ENCODE peak calls at places on chromosomes 3 and 15, in six cellular contexts. J is LoVo; F is A549; D is memory B cell; K is activated CD4-positive, alpha-beta T cell treated with anti-CD3 and anti-CD28 coated beads for 48 hours; P is Peyer's patch. H is an unnamed sample.

GRCh38 chr15:52361975-52362494 is 66.4 kb upstream of the MYO5C start:
- DNase-seq in K (no peak), F (no peak), P (no peak), J (no peak), D (no peak), H (no peak)

GRCh38 chr15:64521726-64522164 is 61.4 kb downstream of the ZNF609 start:
- DNase-seq in D (no peak), J (peak), P (no peak), K (no peak), F (peak), H (no peak)

GRCh38 chr3:158458464-158458863 is 112.5 kb upstream of the MLF1 start:
- DNase-seq in K (no peak), D (no peak), F (no peak), P (no peak), J (no peak), H (no peak)

GRCh38 chr15:39285066-39285465 is 295.8 kb upstream of the THBS1 start:
- DNase-seq in D (no peak), K (no peak), F (no peak), P (no peak), J (no peak), H (no peak)

GRCh38 chr15:69226028-69226355 is 65.6 kb downstream of the GLCE start:
- DNase-seq in F (no peak), K (no peak), D (no peak), J (no peak), P (no peak), H (no peak)

GRCh38 chr3:64152100-64152499 is 73.2 kb downstream of the PRICKLE2 start:
- DNase-seq in F (peak), K (no peak), J (peak), D (no peak), P (no peak), H (no peak)

GRCh38 chr3:148493631-148494030 is 204.1 kb upstream of the AGTR1 start:
- DNase-seq in F (no peak), J (no peak), D (no peak), P (no peak), K (no peak), H (no peak)

GRCh38 chr15:46386356-46386755 is 751.5 kb downstream of the SQOR start:
- DNase-seq in K (no peak), J (no peak), F (no peak), P (no peak), D (no peak), H (no peak)

GRCh38 chr3:138675393-138675792 is 66.8 kb downstream of the FAIM start:
- DNase-seq in F (peak), P (no peak), J (no peak), D (no peak), K (no peak), H (no peak)

GRCh38 chr3:118675305-118675704 is 359.3 kb downstream of the IGSF11 start:
- DNase-seq in F (no peak), K (no peak), D (no peak), J (no peak), P (no peak), H (no peak)

GRCh38 chr3:24838533-24838932 is 343.9 kb upstream of the THRB start:
- DNase-seq in P (no peak), K (no peak), D (no peak), F (no peak), J (no peak), H (no peak)

GRCh38 chr3:165459111-165459510 is 262.9 kb upstream of the SLITRK3 start:
- DNase-seq in F (peak), P (no peak), D (no peak), K (no peak), J (no peak), H (no peak)

GRCh38 chr15:85751731-85752421 is 42.8 kb downstream of the KLHL25 start:
- DNase-seq in F (no peak), J (no peak), P (no peak), K (no peak), D (no peak), H (no peak)

GRCh38 chr3:48157950-48158376 is 30.3 kb downstream of the CDC25A start:
- DNase-seq in J (peak), K (peak), P (peak), D (peak), F (peak), H (peak)

GRCh38 chr15:45549831-45550230 is 27.3 kb upstream of the SLC30A4 start:
- DNase-seq in D (no peak), P (no peak), K (no peak), J (no peak), F (no peak), H (no peak)

GRCh38 chr3:121592856-121593702 is at the start of gene FBXO40:
- DNase-seq in F (no peak), P (peak), D (no peak), K (no peak), J (no peak), H (no peak)

GRCh38 chr3:57298041-57298440 is 5.6 kb upstream of the ASB14 start:
- DNase-seq in K (peak), D (no peak), F (peak), J (peak), P (no peak), H (no peak)

GRCh38 chr15:49664706-49665105 is 43.9 kb downstream of the DTWD1 start:
- DNase-seq in J (no peak), K (no peak), F (no peak), D (no peak), P (no peak), H (no peak)

GRCh38 chr15:56059716-56060115 is 66.3 kb upstream of the NEDD4 start:
- DNase-seq in D (no peak), P (no peak), K (no peak), F (no peak), J (no peak), H (no peak)

GRCh38 chr3:111072016-111072891 is 638 bp downstream of the NECTIN3 start:
- DNase-seq in D (no peak), F (peak), P (no peak), J (peak), K (peak), H (no peak)

GRCh38 chr3:11134794-11135193 is 19.5 kb upstream of the HRH1 start:
- DNase-seq in D (no peak), K (no peak), J (no peak), F (no peak), P (no peak), H (no peak)

GRCh38 chr15:59360896-59361295 is 11.8 kb downstream of the MYO1E start:
- DNase-seq in K (no peak), D (no peak), J (no peak), P (no peak), F (no peak), H (no peak)

GRCh38 chr3:143975549-143976152 is 4.0 kb downstream of the DIPK2A start:
- DNase-seq in P (no peak), D (peak), F (peak), J (peak), K (no peak), H (peak)

GRCh38 chr15:36802861-36803531 is 223.6 kb downstream of the CDIN1 start:
- DNase-seq in D (no peak), P (no peak), J (no peak), K (no peak), F (no peak), H (no peak)

GRCh38 chr15:88021601-88022000 is 234.9 kb downstream of the NTRK3 start:
- DNase-seq in D (no peak), J (no peak), K (no peak), F (no peak), P (no peak), H (no peak)